ENCODE peak calls at places on chromosome 18, in nine cellular contexts. H is kidney, T is tibial nerve, E is fibroblast of lung, B is RWPE1, K is lower lobe of right lung, X is upper lobe of right lung, N is cardiac muscle cell, R is pancreas. O is an unnamed sample.

GRCh38 chr18:70384181-70384790 is 95.4 kb downstream of the SOCS6 start:
- DNase-seq in H (no peak), T (no peak), E (peak; percentile 96), B (peak; percentile 69), K (no peak), X (no peak), N (peak; percentile 57), R (no peak), O (peak; percentile 90)

GRCh38 chr18:7467708-7468466 is 99.2 kb upstream of the PTPRM start:
- DNase-seq in H (no peak), T (no peak), E (peak; percentile 3), B (peak; percentile 21), K (no peak), X (no peak), N (peak; percentile 46), R (no peak), O (no peak)

GRCh38 chr18:75213610-75214009 is 3.0 kb downstream of the TSHZ1 start:
- DNase-seq in H (no peak), T (no peak), E (peak; percentile 86), B (no peak), K (no peak), X (no peak), N (peak; percentile 22), R (no peak), O (no peak)

GRCh38 chr18:2515408-2515807 is 55.9 kb downstream of the METTL4 start:
- DNase-seq in H (no peak), T (no peak), E (peak; percentile 96), B (peak; percentile 87), K (no peak), X (no peak), N (peak; percentile 72), R (no peak), O (no peak)

GRCh38 chr18:67783215-67783946 is 266.9 kb upstream of the DSEL start:
- DNase-seq in H (no peak), T (no peak), E (peak; percentile 94), B (peak; percentile 79), K (no peak), X (no peak), N (peak; percentile 81), R (no peak), O (no peak)

GRCh38 chr18:80227472-80227871 is 19.8 kb downstream of the PARD6G start:
- DNase-seq in H (no peak), T (no peak), E (no peak), B (no peak), K (no peak), X (no peak), N (no peak), R (no peak), O (no peak)

GRCh38 chr18:78402966-78403365 is 576.7 kb upstream of the SALL3 start:
- DNase-seq in H (no peak), T (no peak), E (no peak), B (no peak), K (no peak), X (no peak), N (no peak), R (no peak), O (no peak)

GRCh38 chr18:58268849-58269248 is 224.8 kb downstream of the NEDD4L start:
- DNase-seq in H (no peak), T (no peak), E (peak; percentile 87), B (peak; percentile 66), K (no peak), X (no peak), N (peak; percentile 56), R (no peak), O (peak; percentile 70)

GRCh38 chr18:45085916-45086624 is 405.4 kb downstream of the SETBP1 start:
- DNase-seq in H (no peak), T (no peak), E (no peak), B (no peak), K (no peak), X (no peak), N (no peak), R (no peak), O (no peak)

GRCh38 chr18:79476031-79476917 is 80.5 kb downstream of the NFATC1 start:
- DNase-seq in H (peak; percentile 53), T (no peak), E (no peak), B (no peak), K (peak; percentile 26), X (no peak), N (no peak), R (no peak), O (peak; percentile 30)

GRCh38 chr18:13294309-13294708 is 75.7 kb downstream of the LDLRAD4 start:
- DNase-seq in H (no peak), T (no peak), E (no peak), B (no peak), K (no peak), X (no peak), N (no peak), R (no peak), O (no peak)

GRCh38 chr18:34981487-34981886 is 59.7 kb upstream of the MAPRE2 start:
- DNase-seq in H (no peak), T (no peak), E (no peak), B (no peak), K (no peak), X (no peak), N (no peak), R (no peak), O (no peak)

DNA sequence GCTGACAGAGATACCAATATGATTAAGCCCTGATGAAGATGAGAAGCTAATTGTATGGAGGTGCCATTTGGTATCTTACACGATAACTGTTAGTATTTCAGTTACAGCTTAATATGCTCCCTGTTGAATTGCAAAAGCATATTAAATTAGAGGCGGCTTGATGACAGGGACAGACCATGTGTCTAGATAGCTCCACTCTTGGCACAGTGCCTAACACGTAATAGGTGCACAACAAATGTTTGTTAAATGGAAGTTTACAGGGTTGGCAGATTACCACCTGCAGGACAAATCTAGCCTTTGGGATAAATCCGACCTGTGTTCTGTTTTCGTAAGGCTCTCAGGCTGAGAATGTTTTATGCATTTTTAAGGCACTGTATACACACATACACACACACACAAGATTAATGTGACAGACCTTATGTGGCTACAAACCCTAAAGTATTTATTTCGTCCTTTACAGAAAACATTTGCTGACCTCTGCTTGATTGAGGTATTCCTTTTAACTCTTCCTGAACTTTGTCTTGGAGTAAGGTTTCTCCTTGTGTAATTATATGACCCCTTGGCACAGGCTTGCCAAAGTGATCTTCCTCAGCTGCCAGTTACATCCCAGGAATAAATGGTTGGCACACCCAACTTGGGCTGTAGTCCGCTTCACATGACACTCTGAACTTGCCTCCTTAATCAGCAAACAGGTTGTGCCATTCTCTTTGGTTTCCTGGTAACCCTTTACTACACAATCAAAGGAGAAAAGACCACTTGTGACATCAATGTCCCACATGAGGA is 348.9 kb downstream of the HRH4 start:
- DNase-seq in H (no peak), T (no peak), E (no peak), B (no peak), K (no peak), X (no peak), N (no peak), R (no peak), O (no peak)
- H3K27ac ChIP-seq in H (no peak overlapping the region), T (no peak overlapping the region), E (no peak overlapping the region), B (no peak overlapping the region), K (no peak overlapping the region), X (no peak overlapping the region), N (no peak overlapping the region), R (no peak overlapping the region), O (no peak overlapping the region)

GRCh38 chr18:12091742-12092141 is 1.9 kb upstream of the ANKRD62 start:
- DNase-seq in H (peak; percentile 56), T (no peak), E (no peak), B (no peak), K (no peak), X (no peak), N (no peak), R (peak; percentile 94), O (no peak)

GRCh38 chr18:12088731-12089375 is 4.8 kb upstream of the ANKRD62 start:
- DNase-seq in H (peak; percentile 61), T (no peak), E (no peak), B (no peak), K (no peak), X (no peak), N (no peak), R (peak; percentile 55), O (no peak)

GRCh38 chr18:12092398-12093229 is 1.0 kb upstream of the ANKRD62 start:
- DNase-seq in H (peak; percentile 45), T (no peak), E (no peak), B (peak; percentile 20), K (no peak), X (no peak), N (no peak), R (peak; percentile 74), O (no peak)

GRCh38 chr18:12098389-12098788 is 4.7 kb downstream of the ANKRD62 start:
- DNase-seq in H (no peak), T (no peak), E (no peak), B (no peak), K (no peak), X (no peak), N (no peak), R (no peak), O (no peak)

GRCh38 chr18:12093520-12094257 is at the start of gene ANKRD62:
- DNase-seq in H (peak; percentile 53), T (no peak), E (no peak), B (no peak), K (no peak), X (no peak), N (no peak), R (no peak), O (no peak)
- TF ChIP-seq CTCF in H (no peak), T (no peak), E (no peak), B (no peak), K (no peak), X (no peak), N (no peak), R (no peak), O (no peak)

GRCh38 chr18:47986724-47987455 is 56.4 kb upstream of the SMAD2 start:
- DNase-seq in H (no peak), T (no peak), E (peak; percentile 12), B (no peak), K (no peak), X (no peak), N (no peak), R (no peak), O (no peak)
- H3K27ac ChIP-seq in H (no peak overlapping the region), T (no peak overlapping the region), E (no peak overlapping the region), B (no peak overlapping the region), K (no peak overlapping the region), X (no peak overlapping the region), N (no peak overlapping the region), R (no peak overlapping the region), O (no peak overlapping the region)

GRCh38 chr18:48828713-48829442 is 121.9 kb downstream of the SMAD7 start:
- DNase-seq in H (peak; percentile 81), T (no peak), E (no peak), B (no peak), K (peak; percentile 28), X (peak; percentile 49), N (no peak), R (no peak), O (no peak)
- TF ChIP-seq CTCF in H (no peak), T (no peak), E (no peak), B (no peak), K (no peak), X (no peak), N (no peak), R (no peak), O (no peak)